ENCODE peak calls at places on chromosomes 7 and 10, in nine cellular contexts. One of them, this sample, is unnamed.

GRCh38 chr10:34768261-34768971 is 46.7 kb downstream of the PARD3 start:
- DNase-seq in lower lobe of right lung: peak
- DNase-seq in PC-3: peak
- DNase-seq in tibial artery: peak
- DNase-seq in Panc1: no peak
- DNase-seq in H9: no peak
- DNase-seq in psoas muscle: peak
- DNase-seq in WERI-Rb-1: no peak
- DNase-seq in keratinocyte: no peak
- DNase-seq in this sample: peak

GRCh38 chr7:4724648-4725013 is 42.5 kb downstream of the FOXK1 start:
- DNase-seq in Panc1: no peak
- DNase-seq in H9: no peak
- DNase-seq in tibial artery: no peak
- DNase-seq in keratinocyte: no peak
- DNase-seq in WERI-Rb-1: no peak
- DNase-seq in PC-3: peak
- DNase-seq in psoas muscle: no peak
- DNase-seq in lower lobe of right lung: no peak
- DNase-seq in this sample: peak

GRCh38 chr7:17524746-17525145 is 226.3 kb downstream of the AHR start:
- DNase-seq in PC-3: no peak
- DNase-seq in keratinocyte: no peak
- DNase-seq in WERI-Rb-1: no peak
- DNase-seq in Panc1: no peak
- DNase-seq in lower lobe of right lung: no peak
- DNase-seq in tibial artery: no peak
- DNase-seq in H9: no peak
- DNase-seq in psoas muscle: no peak
- DNase-seq in this sample: no peak

GRCh38 chr7:134327896-134328295 is 11.2 kb upstream of the SLC35B4 start:
- DNase-seq in psoas muscle: no peak
- DNase-seq in PC-3: peak
- DNase-seq in keratinocyte: no peak
- DNase-seq in tibial artery: no peak
- DNase-seq in lower lobe of right lung: no peak
- DNase-seq in Panc1: peak
- DNase-seq in WERI-Rb-1: peak
- DNase-seq in H9: peak
- DNase-seq in this sample: no peak

GRCh38 chr7:112211348-112211907 is 4.9 kb downstream of the ZNF277 start:
- DNase-seq in lower lobe of right lung: no peak
- DNase-seq in psoas muscle: no peak
- DNase-seq in Panc1: no peak
- DNase-seq in H9: no peak
- DNase-seq in tibial artery: no peak
- DNase-seq in WERI-Rb-1: no peak
- DNase-seq in keratinocyte: no peak
- DNase-seq in PC-3: peak
- DNase-seq in this sample: no peak

GRCh38 chr10:546971-547590 is 142.4 kb downstream of the DIP2C start:
- DNase-seq in WERI-Rb-1: peak
- DNase-seq in lower lobe of right lung: no peak
- DNase-seq in psoas muscle: no peak
- DNase-seq in H9: no peak
- DNase-seq in tibial artery: peak
- DNase-seq in PC-3: peak
- DNase-seq in keratinocyte: peak
- DNase-seq in Panc1: no peak
- DNase-seq in this sample: peak

GRCh38 chr10:62614389-62615157 is 189.9 kb upstream of the ADO start:
- DNase-seq in psoas muscle: no peak
- DNase-seq in lower lobe of right lung: no peak
- DNase-seq in tibial artery: no peak
- DNase-seq in H9: no peak
- DNase-seq in Panc1: no peak
- DNase-seq in WERI-Rb-1: no peak
- DNase-seq in PC-3: peak
- DNase-seq in keratinocyte: peak
- DNase-seq in this sample: peak

GRCh38 chr10:110919971-110920881 is 822 bp downstream of the SHOC2 start:
- DNase-seq in tibial artery: peak
- DNase-seq in lower lobe of right lung: peak
- DNase-seq in WERI-Rb-1: peak
- DNase-seq in H9: peak
- DNase-seq in psoas muscle: no peak
- DNase-seq in Panc1: no peak
- DNase-seq in PC-3: peak
- DNase-seq in keratinocyte: no peak
- DNase-seq in this sample: peak

GRCh38 chr7:121366852-121367431 is 29.2 kb downstream of the FAM3C start:
- DNase-seq in psoas muscle: no peak
- DNase-seq in Panc1: peak
- DNase-seq in PC-3: peak
- DNase-seq in keratinocyte: no peak
- DNase-seq in H9: no peak
- DNase-seq in lower lobe of right lung: no peak
- DNase-seq in WERI-Rb-1: no peak
- DNase-seq in tibial artery: no peak
- DNase-seq in this sample: peak

GRCh38 chr7:4871930-4872675 is 10.3 kb upstream of the PAPOLB start:
- DNase-seq in tibial artery: no peak
- DNase-seq in psoas muscle: no peak
- DNase-seq in WERI-Rb-1: no peak
- DNase-seq in PC-3: no peak
- DNase-seq in H9: no peak
- DNase-seq in Panc1: no peak
- DNase-seq in lower lobe of right lung: no peak
- DNase-seq in keratinocyte: no peak
- DNase-seq in this sample: no peak

GRCh38 chr7:155545348-155545747 is 1.0 kb downstream of the CNPY1 start:
- DNase-seq in tibial artery: no peak
- DNase-seq in Panc1: no peak
- DNase-seq in psoas muscle: no peak
- DNase-seq in H9: no peak
- DNase-seq in keratinocyte: no peak
- DNase-seq in lower lobe of right lung: no peak
- DNase-seq in WERI-Rb-1: no peak
- DNase-seq in PC-3: no peak
- DNase-seq in this sample: no peak
- TF ChIP-seq CTCF in tibial artery: no peak
- TF ChIP-seq CTCF in Panc1: no peak
- TF ChIP-seq CTCF in psoas muscle: no peak
- TF ChIP-seq CTCF in H9: peak
- TF ChIP-seq CTCF in keratinocyte: peak
- TF ChIP-seq CTCF in lower lobe of right lung: no peak
- TF ChIP-seq CTCF in WERI-Rb-1: peak
- TF ChIP-seq CTCF in PC-3: peak
- TF ChIP-seq CTCF in this sample: no peak

DNA sequence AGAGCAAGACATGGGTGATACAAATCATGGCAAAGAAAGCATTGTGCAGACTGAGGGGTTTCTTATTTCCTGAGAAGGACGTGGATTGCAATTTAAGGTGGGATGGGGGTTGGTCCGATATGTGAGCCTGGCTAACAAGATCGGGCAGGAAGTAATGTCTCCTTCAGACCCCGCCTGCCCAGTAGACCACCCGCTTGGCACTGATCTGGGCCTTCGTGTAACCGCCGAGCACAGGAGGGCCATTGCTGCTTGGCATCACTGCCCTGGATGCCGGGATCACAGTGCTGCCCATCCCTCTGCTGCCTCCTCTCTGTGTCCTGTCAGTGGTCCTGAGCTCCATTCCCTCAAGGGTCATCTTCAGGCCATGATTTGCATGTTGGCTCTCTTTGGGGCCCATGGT is 214.6 kb upstream of the ZNF32 start:
- DNase-seq in H9: no peak
- DNase-seq in lower lobe of right lung: peak
- DNase-seq in tibial artery: no peak
- DNase-seq in Panc1: no peak
- DNase-seq in WERI-Rb-1: no peak
- DNase-seq in psoas muscle: no peak
- DNase-seq in keratinocyte: no peak
- DNase-seq in PC-3: no peak
- DNase-seq in this sample: no peak
- H3K27ac ChIP-seq in H9: no peak
- H3K27ac ChIP-seq in lower lobe of right lung: no peak
- H3K27ac ChIP-seq in tibial artery: peak
- H3K27ac ChIP-seq in Panc1: no peak
- H3K27ac ChIP-seq in WERI-Rb-1: no peak
- H3K27ac ChIP-seq in psoas muscle: peak
- H3K27ac ChIP-seq in keratinocyte: no peak
- H3K27ac ChIP-seq in PC-3: peak
- H3K27ac ChIP-seq in this sample: no peak

DNA sequence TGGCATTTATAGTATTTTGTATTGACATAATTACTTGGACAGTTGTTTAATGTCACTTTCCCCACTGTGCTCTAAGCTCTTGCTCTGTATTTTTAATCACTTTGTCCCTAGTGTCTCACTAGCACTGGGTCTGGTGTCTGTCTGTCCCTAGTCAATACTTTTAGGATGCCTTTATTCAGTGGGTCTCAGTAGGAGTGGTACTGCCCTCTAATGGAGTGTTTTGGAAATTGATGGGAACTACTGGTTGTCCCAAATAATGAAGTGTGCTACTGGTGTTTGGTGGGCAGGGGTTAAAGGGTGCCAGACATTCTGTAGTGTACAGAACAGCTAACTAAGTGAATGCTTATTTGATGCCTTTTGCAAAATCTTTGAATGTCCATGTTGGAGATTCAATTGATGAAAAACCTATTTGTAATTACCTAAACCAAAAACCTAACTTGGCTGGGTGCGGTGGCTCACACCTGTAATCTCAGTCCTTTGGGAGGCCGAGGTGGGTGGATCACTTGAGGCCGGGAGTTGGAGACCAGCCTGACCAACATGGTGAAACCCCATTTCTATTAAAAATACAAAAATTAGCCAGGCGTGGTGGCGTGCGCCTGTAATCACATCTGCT is 33.3 kb downstream of the CDK14 start:
- DNase-seq in keratinocyte: no peak
- DNase-seq in H9: no peak
- DNase-seq in psoas muscle: no peak
- DNase-seq in Panc1: peak
- DNase-seq in PC-3: peak
- DNase-seq in WERI-Rb-1: peak
- DNase-seq in lower lobe of right lung: no peak
- DNase-seq in tibial artery: no peak
- DNase-seq in this sample: peak
- TF ChIP-seq CTCF in keratinocyte: peak
- TF ChIP-seq CTCF in H9: peak
- TF ChIP-seq CTCF in psoas muscle: peak
- TF ChIP-seq CTCF in Panc1: peak
- TF ChIP-seq CTCF in PC-3: peak
- TF ChIP-seq CTCF in WERI-Rb-1: peak
- TF ChIP-seq CTCF in lower lobe of right lung: peak
- TF ChIP-seq CTCF in tibial artery: peak
- TF ChIP-seq CTCF in this sample: peak

GRCh38 chr7:828793-829561 is 3.3 kb upstream of the SUN1 start:
- DNase-seq in PC-3: no peak
- DNase-seq in WERI-Rb-1: no peak
- DNase-seq in Panc1: no peak
- DNase-seq in keratinocyte: no peak
- DNase-seq in H9: no peak
- DNase-seq in psoas muscle: no peak
- DNase-seq in lower lobe of right lung: no peak
- DNase-seq in tibial artery: no peak
- DNase-seq in this sample: no peak

GRCh38 chr7:824106-824505 is 8.2 kb upstream of the SUN1 start:
- DNase-seq in tibial artery: no peak
- DNase-seq in WERI-Rb-1: no peak
- DNase-seq in H9: no peak
- DNase-seq in lower lobe of right lung: no peak
- DNase-seq in psoas muscle: no peak
- DNase-seq in Panc1: no peak
- DNase-seq in keratinocyte: no peak
- DNase-seq in PC-3: no peak
- DNase-seq in this sample: no peak

GRCh38 chr7:824664-825063 is 7.6 kb upstream of the SUN1 start:
- DNase-seq in Panc1: no peak
- DNase-seq in lower lobe of right lung: no peak
- DNase-seq in H9: no peak
- DNase-seq in tibial artery: no peak
- DNase-seq in WERI-Rb-1: no peak
- DNase-seq in psoas muscle: no peak
- DNase-seq in PC-3: no peak
- DNase-seq in keratinocyte: no peak
- DNase-seq in this sample: no peak

GRCh38 chr7:825386-825785 is 6.9 kb upstream of the SUN1 start:
- DNase-seq in psoas muscle: no peak
- DNase-seq in PC-3: no peak
- DNase-seq in H9: no peak
- DNase-seq in keratinocyte: no peak
- DNase-seq in tibial artery: no peak
- DNase-seq in Panc1: no peak
- DNase-seq in lower lobe of right lung: no peak
- DNase-seq in WERI-Rb-1: no peak
- DNase-seq in this sample: no peak

GRCh38 chr7:826230-826905 is 5.9 kb upstream of the SUN1 start:
- DNase-seq in keratinocyte: no peak
- DNase-seq in psoas muscle: no peak
- DNase-seq in H9: no peak
- DNase-seq in WERI-Rb-1: peak
- DNase-seq in Panc1: no peak
- DNase-seq in lower lobe of right lung: no peak
- DNase-seq in tibial artery: no peak
- DNase-seq in PC-3: no peak
- DNase-seq in this sample: no peak
- H3K27ac ChIP-seq in keratinocyte: no peak
- H3K27ac ChIP-seq in psoas muscle: peak
- H3K27ac ChIP-seq in H9: no peak
- H3K27ac ChIP-seq in WERI-Rb-1: peak
- H3K27ac ChIP-seq in Panc1: no peak
- H3K27ac ChIP-seq in lower lobe of right lung: peak
- H3K27ac ChIP-seq in tibial artery: peak
- H3K27ac ChIP-seq in PC-3: no peak
- H3K27ac ChIP-seq in this sample: peak

DNA sequence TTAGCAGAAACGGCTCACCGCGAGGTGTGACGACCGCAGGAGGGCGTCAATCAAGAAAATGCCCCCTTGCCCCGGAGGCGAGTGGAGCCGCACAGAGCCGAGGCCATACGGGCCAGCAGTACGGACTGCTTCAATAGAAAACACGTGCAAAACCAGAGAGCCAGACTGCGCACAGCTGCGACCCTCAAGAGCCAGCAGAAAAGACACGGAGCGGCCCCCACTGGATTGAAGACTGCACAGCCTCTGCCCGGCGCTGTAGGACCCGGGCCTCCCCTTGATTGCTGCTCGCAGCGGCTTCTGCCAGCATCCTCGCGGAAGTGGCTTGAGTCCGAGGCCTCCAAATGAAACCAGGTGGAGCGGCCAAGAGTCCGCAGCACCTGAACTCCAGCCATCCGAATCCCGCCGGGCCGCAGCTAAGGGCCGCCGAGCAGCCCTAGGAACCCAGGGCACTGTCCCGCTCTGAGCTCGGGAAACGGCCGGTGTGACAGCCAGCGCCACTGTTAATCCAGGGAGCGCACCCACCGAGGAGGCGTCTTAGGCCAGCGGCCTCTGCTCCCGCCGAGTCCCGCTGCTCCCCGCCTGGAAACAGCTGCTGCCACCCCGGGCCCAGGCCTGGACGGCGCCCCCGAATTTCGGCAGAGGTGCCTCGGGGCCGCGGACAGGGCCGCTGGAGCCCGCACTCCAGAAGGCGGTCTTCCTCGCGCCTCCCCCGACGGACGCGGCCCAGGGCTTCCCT is 660 bp upstream of the HHEX start:
- DNase-seq in psoas muscle: no peak
- DNase-seq in WERI-Rb-1: peak
- DNase-seq in H9: peak
- DNase-seq in keratinocyte: no peak
- DNase-seq in Panc1: no peak
- DNase-seq in lower lobe of right lung: no peak
- DNase-seq in PC-3: peak
- DNase-seq in tibial artery: peak
- DNase-seq in this sample: no peak
- TF ChIP-seq CTCF in psoas muscle: no peak
- TF ChIP-seq CTCF in WERI-Rb-1: peak
- TF ChIP-seq CTCF in H9: peak
- TF ChIP-seq CTCF in keratinocyte: no peak
- TF ChIP-seq CTCF in Panc1: peak
- TF ChIP-seq CTCF in lower lobe of right lung: no peak
- TF ChIP-seq CTCF in PC-3: no peak
- TF ChIP-seq CTCF in tibial artery: no peak
- TF ChIP-seq CTCF in this sample: no peak